ENCODE peak calls at places on chromosomes 2 and 18, in four cellular contexts. O is HepG2, B is GM12878, H is K562. U is an unnamed sample.

GRCh38 chr2:8576525-8577157 is 105.2 kb upstream of the ID2 start:
- DNase-seq in B (no peak), H (no peak), O (no peak), U (no peak)

GRCh38 chr18:62998443-62998842 is 283.1 kb downstream of the PHLPP1 start:
- DNase-seq in H (no peak), O (no peak), B (no peak), U (no peak)

GRCh38 chr2:15355386-15355785 is 205.7 kb downstream of the NBAS start:
- DNase-seq in O (no peak), H (no peak), B (no peak), U (no peak)

GRCh38 chr2:77566582-77566981 is 44.4 kb upstream of the LRRTM4 start:
- DNase-seq in H (no peak), B (no peak), O (peak; percentile 68), U (no peak)

GRCh38 chr2:237156131-237156856 is 70.6 kb downstream of the COPS8 start:
- DNase-seq in O (no peak), B (no peak), H (no peak), U (no peak)

GRCh38 chr2:33108483-33109443 is 162.0 kb downstream of the LTBP1 start:
- DNase-seq in B (no peak), O (no peak), H (peak; percentile 82), U (no peak)

GRCh38 chr2:100959225-100959880 is 42.7 kb upstream of the RPL31 start:
- DNase-seq in O (no peak), B (no peak), H (no peak), U (no peak)

GRCh38 chr18:26453370-26454030 is 94.9 kb downstream of the KCTD1 start:
- DNase-seq in O (no peak), H (no peak), B (no peak), U (no peak)

GRCh38 chr2:26464390-26465265 is 13.3 kb downstream of the OTOF start:
- DNase-seq in H (no peak), B (no peak), O (no peak), U (no peak)

GRCh38 chr2:44955593-44956449 is 14.3 kb downstream of the SIX3 start:
- DNase-seq in H (peak; percentile 78), O (peak; percentile 50), B (no peak), U (peak; percentile 91)

GRCh38 chr18:79942211-79942610 is 9.2 kb downstream of the SLC66A2 start:
- DNase-seq in H (no peak), O (no peak), B (no peak), U (no peak)

GRCh38 chr2:20226152-20226545 is 1.2 kb upstream of the SDC1 start:
- DNase-seq in O (no peak), H (no peak), B (no peak), U (no peak)

GRCh38 chr2:241234962-241235361 is 46.5 kb downstream of the ANO7 start:
- DNase-seq in B (no peak), H (no peak), O (no peak), U (no peak)

GRCh38 chr18:79798999-79799370 is 1.2 kb downstream of the KCNG2 start:
- DNase-seq in B (no peak), O (no peak), H (no peak), U (peak; percentile 65)

GRCh38 chr18:11387880-11388279 is 221.5 kb upstream of the SLC35G4 start:
- DNase-seq in B (no peak), H (peak; percentile 42), O (peak; percentile 76), U (peak; percentile 46)

DNA sequence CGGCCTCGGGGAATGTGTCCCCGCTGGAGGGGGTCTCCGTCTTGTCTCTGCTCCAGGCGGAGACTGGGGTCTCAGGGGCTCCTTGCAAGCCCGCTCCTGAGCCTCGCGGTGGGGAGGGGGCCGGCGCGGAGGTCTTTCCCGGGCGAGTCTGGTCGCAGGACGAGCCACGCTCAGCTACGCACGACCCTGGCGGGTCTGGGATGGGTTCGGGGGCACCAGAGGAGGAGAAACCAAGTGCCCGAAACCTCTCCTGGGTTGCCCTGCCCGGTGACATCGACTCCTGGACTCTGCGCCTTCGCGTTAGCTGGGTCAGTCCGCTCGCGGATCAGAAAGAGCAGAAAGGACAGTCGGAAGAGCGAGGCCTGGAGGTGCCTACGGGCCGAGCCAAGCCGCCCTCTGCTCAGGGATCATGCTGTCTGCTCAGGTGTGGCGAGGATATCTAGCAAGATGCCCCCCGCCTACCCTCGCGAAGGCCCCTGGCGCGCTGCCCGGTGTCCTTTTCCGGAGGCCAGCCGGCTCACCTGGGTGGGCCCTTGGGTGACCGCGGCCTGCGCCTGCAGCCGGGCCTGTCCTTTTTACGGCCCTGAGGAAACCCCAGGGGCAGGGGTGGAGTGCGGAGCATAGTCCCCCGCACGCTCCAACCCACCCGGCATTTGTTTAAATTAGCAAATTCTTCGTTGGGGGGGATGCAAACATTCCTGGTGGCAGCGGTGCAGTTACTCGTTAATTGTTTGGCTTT is 58.7 kb downstream of the SNORC start:
- DNase-seq in O (no peak), B (no peak), H (no peak), U (peak; percentile 64)
- H3K27me3 ChIP-seq in O (no peaks in the 10 kb centered on the region), B (peaks cover 5% of the 10 kb centered on the region), H (peaks cover 42% of the 10 kb centered on the region), U (peaks cover 70% of the 10 kb centered on the region)

GRCh38 chr2:197461073-197461472 is 7.7 kb downstream of the COQ10B start:
- DNase-seq in H (no peak), B (no peak), O (no peak), U (no peak)
- TF ChIP-seq JUNB in H (no peak), B (no peak), O (no peak), U (no peak)

GRCh38 chr2:176118606-176119370 is 2.2 kb downstream of the HOXD10 start:
- DNase-seq in H (peak; percentile 71), B (no peak), O (peak; percentile 54), U (peak; percentile 94)
- H3K27me3 ChIP-seq in H (peaks cover 84% of the 10 kb centered on the region), B (peaks cover 40% of the 10 kb centered on the region), O (peaks cover 21% of the 10 kb centered on the region), U (peaks cover 100% of the 10 kb centered on the region)

GRCh38 chr18:1483386-1483785 is 578.7 kb downstream of the ADCYAP1 start:
- DNase-seq in O (no peak), B (no peak), H (no peak), U (no peak)

GRCh38 chr18:1488394-1488793 is 583.7 kb downstream of the ADCYAP1 start:
- DNase-seq in O (no peak), H (no peak), B (no peak), U (no peak)

GRCh38 chr18:1487457-1487856 is 582.8 kb downstream of the ADCYAP1 start:
- DNase-seq in B (no peak), O (no peak), H (no peak), U (no peak)

GRCh38 chr18:1488957-1489356 is 584.3 kb downstream of the ADCYAP1 start:
- DNase-seq in O (no peak), H (no peak), B (no peak), U (no peak)
- TF ChIP-seq JUNB in O (no peak), H (no peak), B (no peak), U (no peak)

GRCh38 chr18:59963229-59963628 is 63.4 kb downstream of the PMAIP1 start:
- DNase-seq in B (no peak), H (no peak), O (no peak), U (no peak)

GRCh38 chr18:59968583-59968982 is 68.8 kb downstream of the PMAIP1 start:
- DNase-seq in B (no peak), O (no peak), H (no peak), U (no peak)

GRCh38 chr18:59971871-59972270 is 72.1 kb downstream of the PMAIP1 start:
- DNase-seq in B (no peak), O (no peak), H (no peak), U (peak; percentile 11)

GRCh38 chr18:59966913-59967312 is 67.1 kb downstream of the PMAIP1 start:
- DNase-seq in B (no peak), O (no peak), H (no peak), U (no peak)

GRCh38 chr18:59967878-59968277 is 68.1 kb downstream of the PMAIP1 start:
- DNase-seq in O (no peak), H (no peak), B (no peak), U (no peak)
- H3K27me3 ChIP-seq in O (no peaks in the 10 kb centered on the region), H (peaks cover 10% of the 10 kb centered on the region), B (no peaks in the 10 kb centered on the region), U (no peaks in the 10 kb centered on the region)

DNA sequence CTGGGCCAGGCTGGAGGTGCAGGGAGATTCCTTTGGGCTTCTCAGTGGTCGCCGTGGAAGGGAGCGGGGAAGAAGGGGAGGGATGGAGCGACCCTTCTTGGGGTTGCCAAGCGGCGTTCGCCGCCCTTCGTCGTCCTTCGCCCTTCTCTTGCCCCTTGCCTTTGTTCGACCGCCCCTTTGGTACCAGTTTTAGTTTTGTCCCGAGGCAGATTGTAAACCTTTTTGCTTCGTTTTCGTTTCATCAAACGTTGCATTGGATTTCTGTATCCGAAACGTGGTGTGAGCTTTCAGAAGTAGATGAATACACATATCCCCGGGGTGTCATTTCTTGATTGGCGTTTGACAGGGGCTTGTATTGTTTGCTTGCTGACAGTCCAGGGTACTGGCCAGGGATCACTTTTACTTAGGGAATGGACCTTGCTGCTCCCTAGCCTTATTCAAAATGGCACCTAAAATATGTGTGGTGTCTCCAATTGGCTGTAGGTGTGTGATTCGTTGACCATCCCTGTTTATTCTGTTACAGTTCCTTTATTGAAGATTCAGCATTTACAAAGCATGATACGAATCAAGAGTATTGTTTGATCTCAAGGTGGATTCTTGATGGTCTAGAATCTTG is 788 bp downstream of the USP14 start:
- DNase-seq in B (no peak), O (peak; percentile 33), H (no peak), U (peak; percentile 27)
- TF ChIP-seq JUNB in B (no peak), O (no peak), H (no peak), U (no peak)

DNA sequence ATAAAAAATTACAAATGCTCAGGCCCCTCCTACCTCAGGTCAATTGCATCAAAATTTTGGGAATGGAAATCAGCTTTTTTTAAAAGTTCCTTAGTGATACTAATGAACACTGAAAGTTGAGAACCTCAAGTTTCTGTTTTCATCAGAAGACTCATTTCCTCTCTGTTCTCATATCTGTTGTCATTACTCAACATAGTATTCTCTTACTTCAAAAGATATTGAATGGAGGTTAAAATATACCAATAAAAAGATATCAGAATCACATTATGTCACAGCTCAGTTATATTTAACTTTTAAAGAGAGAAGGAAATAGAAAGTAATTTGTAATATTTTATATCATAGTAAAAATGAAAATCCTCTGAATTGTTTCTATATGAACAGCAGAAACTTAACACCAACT is 959.4 kb upstream of the LRRTM1 start:
- DNase-seq in B (no peak), O (no peak), H (no peak), U (no peak)
- H3K27me3 ChIP-seq in B (no peaks in the 10 kb centered on the region), O (no peaks in the 10 kb centered on the region), H (no peaks in the 10 kb centered on the region), U (no peaks in the 10 kb centered on the region)

DNA sequence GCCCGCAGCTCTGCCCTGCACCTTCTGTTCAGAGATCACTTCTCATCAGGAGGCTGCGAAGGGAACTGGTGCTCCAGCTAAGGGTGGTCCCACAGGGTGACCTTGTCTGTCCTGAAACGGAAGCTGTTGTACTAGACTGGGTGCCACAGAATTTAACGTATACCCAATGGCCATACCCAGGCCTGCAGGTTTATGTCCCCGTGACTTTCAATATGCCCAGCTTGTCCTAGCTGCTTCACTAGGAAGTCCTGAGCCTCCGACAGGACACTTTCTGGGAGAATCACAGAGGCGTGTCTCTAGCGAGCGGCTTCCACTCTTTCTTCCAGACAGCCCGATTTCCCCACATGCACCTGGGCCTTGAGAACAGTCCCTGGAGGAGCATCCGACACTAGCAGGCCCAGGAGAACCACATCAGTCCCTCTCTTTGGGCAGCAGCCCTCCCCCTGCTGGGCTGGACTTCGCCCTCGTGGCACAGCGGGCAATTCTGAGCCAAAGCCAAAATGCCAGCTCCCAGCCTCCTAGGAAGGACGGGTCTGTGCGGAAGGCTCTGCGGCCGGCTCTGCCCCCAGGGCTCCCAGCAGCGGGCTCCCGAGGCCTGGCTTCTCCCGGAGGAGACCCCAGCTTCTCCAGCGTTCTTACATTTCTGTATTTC is 91.9 kb upstream of the OTOS start:
- DNase-seq in O (no peak), H (no peak), B (no peak), U (no peak)
- TF ChIP-seq JUNB in O (no peak), H (no peak), B (no peak), U (no peak)

GRCh38 chr2:120341977-120342376 is 4.0 kb upstream of the INHBB start:
- DNase-seq in H (no peak), O (no peak), B (no peak), U (no peak)
- H3K27me3 ChIP-seq in H (peaks cover 52% of the 10 kb centered on the region), O (peaks cover 23% of the 10 kb centered on the region), B (peaks cover 19% of the 10 kb centered on the region), U (peaks cover 58% of the 10 kb centered on the region)

GRCh38 chr18:58887613-58887963 is 22.9 kb downstream of the ZNF532 start:
- DNase-seq in H (no peak), O (no peak), B (peak; percentile 51), U (no peak)
- TF ChIP-seq JUNB in H (no peak), O (no peak), B (no peak), U (no peak)

U was measured in GM23338.